ENCODE peak calls at places on chromosomes 12 and 14, in ten cellular contexts. B, I, P, Z, O, T, L, E, Y and S are unnamed samples.
A peak's percentile ranks its signal among the peaks of the same experiment; 100 is the strongest.

GRCh38 chr14:68479247-68479646 is 313.6 kb downstream of the ZFP36L1 start:
- DNase-seq in O (no peak), Z (no peak), L (no peak), P (no peak), B (no peak), T (no peak), Y (no peak), E (peak; percentile 62), I (no peak), S (peak; percentile 94)

GRCh38 chr12:85949253-85949652 is 75.2 kb downstream of the NTS start:
- DNase-seq in L (no peak), O (peak; percentile 80), Z (no peak), Y (no peak), B (no peak), I (no peak), E (no peak), P (no peak), T (no peak), S (no peak)

GRCh38 chr12:111753144-111753881 is 13.4 kb upstream of the ALDH2 start:
- DNase-seq in E (peak; percentile 81), O (no peak), B (no peak), L (peak; percentile 61), Y (no peak), I (peak; percentile 53), Z (peak; percentile 53), T (peak; percentile 16), P (peak; percentile 96), S (no peak)

GRCh38 chr12:15868186-15868585 is 14.0 kb upstream of the STRAP start:
- DNase-seq in T (no peak), L (no peak), Y (no peak), O (no peak), P (no peak), E (no peak), I (no peak), Z (no peak), B (no peak), S (no peak)

GRCh38 chr12:123387508-123388217 is 3.7 kb downstream of the KMT5A start:
- DNase-seq in B (no peak), Z (no peak), Y (no peak), P (peak; percentile 83), L (peak; percentile 59), I (no peak), E (no peak), T (no peak), O (no peak), S (no peak)

GRCh38 chr14:25132734-25133422 is 82.9 kb upstream of the STXBP6 start:
- DNase-seq in L (peak; percentile 60), Y (peak; percentile 7), Z (peak; percentile 69), I (peak; percentile 84), O (peak; percentile 68), E (peak; percentile 75), B (no peak), P (peak; percentile 65), T (peak; percentile 33), S (no peak)

GRCh38 chr14:45361727-45362126 is 108.7 kb upstream of the MIS18BP1 start:
- DNase-seq in E (no peak), Y (no peak), L (no peak), P (no peak), T (no peak), B (no peak), O (no peak), Z (no peak), I (no peak), S (no peak)

GRCh38 chr14:42110167-42110566 is 503.5 kb downstream of the LRFN5 start:
- DNase-seq in P (peak; percentile 82), Y (no peak), O (no peak), I (peak; percentile 27), L (peak; percentile 30), T (no peak), B (peak; percentile 5), Z (peak; percentile 40), E (peak; percentile 70), S (no peak)

GRCh38 chr12:54341901-54342300 is 17.0 kb downstream of the COPZ1 start:
- DNase-seq in T (no peak), P (no peak), L (no peak), Y (no peak), Z (no peak), E (no peak), I (no peak), B (no peak), O (no peak), S (no peak)